ENCODE peak calls at places on chromosomes 6 and 20, in five cellular contexts. Q is pancreas; F is CD8-positive, alpha-beta T cell; W is brain microvascular endothelial cell; M is H9. Z is an unnamed sample. For H3K27me3, the result is how much of the 10 kb centered on the place peaks cover.

GRCh38 chr6:25449774-25450173 is 170.6 kb downstream of the CARMIL1 start:
- DNase-seq in Q (no peak), F (no peak), W (peak), M (peak), Z (no peak)

GRCh38 chr6:33082702-33083101 is 6.9 kb downstream of the HLA-DPB1 start:
- DNase-seq in Q (no peak), F (no peak), W (no peak), M (peak), Z (no peak)

GRCh38 chr6:169528755-169529154 is 173.1 kb downstream of the WDR27 start:
- DNase-seq in Q (no peak), F (no peak), W (no peak), M (no peak), Z (no peak)

GRCh38 chr6:97203343-97203742 is 79.7 kb downstream of the MMS22L start:
- DNase-seq in Q (no peak), F (no peak), W (no peak), M (no peak), Z (no peak)

GRCh38 chr6:134007077-134007476 is 45.3 kb downstream of the SLC2A12 start:
- DNase-seq in Q (peak), F (no peak), W (no peak), M (no peak), Z (no peak)

GRCh38 chr20:56465997-56466396 is 2.4 kb upstream of the RTF2 start:
- DNase-seq in Q (no peak), F (no peak), W (no peak), M (no peak), Z (no peak)

GRCh38 chr20:42338274-42339172 is 720.3 kb upstream of the CHD6 start:
- DNase-seq in Q (no peak), F (no peak), W (no peak), M (no peak), Z (no peak)

GRCh38 chr6:168865-169455 is 123.3 kb upstream of the DUSP22 start:
- DNase-seq in Q (no peak), F (no peak), W (no peak), M (no peak), Z (no peak)

GRCh38 chr6:149108398-149109100 is 209.0 kb upstream of the TAB2 start:
- DNase-seq in Q (no peak), F (no peak), W (no peak), M (no peak), Z (no peak)

GRCh38 chr6:127343753-127344659 is 597 bp upstream of the ECHDC1 start:
- DNase-seq in Q (no peak), F (no peak), W (peak), M (no peak), Z (no peak)

GRCh38 chr6:18226451-18226850 is 37.9 kb downstream of the DEK start:
- DNase-seq in Q (no peak), F (no peak), W (no peak), M (no peak), Z (no peak)

GRCh38 chr20:62052336-62052841 is 13.3 kb downstream of the TAF4 start:
- DNase-seq in Q (no peak), F (no peak), W (no peak), M (no peak), Z (no peak)

GRCh38 chr6:3361312-3362037 is 95.4 kb downstream of the SLC22A23 start:
- DNase-seq in Q (no peak), F (no peak), W (no peak), M (no peak), Z (no peak)

GRCh38 chr6:145629478-145629877 is 105.8 kb downstream of the EPM2A start:
- DNase-seq in Q (no peak), F (no peak), W (no peak), M (no peak), Z (no peak)

GRCh38 chr6:89260832-89261231 is 43.7 kb upstream of the GABRR1 start:
- DNase-seq in Q (no peak), F (no peak), W (no peak), M (no peak), Z (no peak)

GRCh38 chr6:84967389-84967788 is 203.0 kb upstream of the TBX18 start:
- DNase-seq in Q (peak), F (no peak), W (peak), M (peak), Z (no peak)

GRCh38 chr6:45436544-45437440 is 59.1 kb upstream of the SUPT3H start:
- DNase-seq in Q (no peak), F (no peak), W (peak), M (no peak), Z (no peak)

GRCh38 chr20:58447733-58448391 is 58.8 kb downstream of the VAPB start:
- DNase-seq in Q (peak), F (peak), W (peak), M (peak), Z (no peak)

GRCh38 chr6:45229416-45229815 is 98.7 kb upstream of the RUNX2 start:
- DNase-seq in Q (no peak), F (no peak), W (no peak), M (no peak), Z (no peak)

GRCh38 chr6:119661078-119661477 is 311.5 kb upstream of the MAN1A1 start:
- DNase-seq in Q (no peak), F (no peak), W (no peak), M (no peak), Z (no peak)

GRCh38 chr6:33815854-33816253 is 12.1 kb upstream of the MLN start:
- DNase-seq in Q (no peak), F (no peak), W (peak), M (peak), Z (no peak)

GRCh38 chr20:17680128-17680835 is 1.8 kb downstream of the RRBP1 start:
- DNase-seq in Q (peak), F (no peak), W (peak), M (no peak), Z (peak)

GRCh38 chr6:115575298-115575697 is 485.4 kb downstream of the FRK start:
- DNase-seq in Q (no peak), F (no peak), W (no peak), M (no peak), Z (no peak)

GRCh38 chr6:53054532-53054931 is 10.7 kb upstream of the FBXO9 start:
- DNase-seq in Q (no peak), F (no peak), W (no peak), M (no peak), Z (no peak)

GRCh38 chr6:140032177-140032576 is 657.7 kb upstream of the CITED2 start:
- DNase-seq in Q (no peak), F (no peak), W (no peak), M (no peak), Z (no peak)

GRCh38 chr6:139653136-139653535 is 278.7 kb upstream of the CITED2 start:
- DNase-seq in Q (no peak), F (no peak), W (no peak), M (no peak), Z (peak)

GRCh38 chr6:110432285-110432899 is 17.0 kb upstream of the DDO start:
- DNase-seq in Q (no peak), F (no peak), W (no peak), M (no peak), Z (no peak)

GRCh38 chr6:14146459-14147096 is 29.0 kb downstream of the CD83 start:
- DNase-seq in Q (no peak), F (no peak), W (no peak), M (no peak), Z (no peak)

GRCh38 chr6:137223370-137224131 is 4.4 kb upstream of the IFNGR1 start:
- DNase-seq in Q (no peak), F (no peak), W (peak), M (no peak), Z (peak)

GRCh38 chr6:154302111-154302752 is 54.4 kb downstream of the IPCEF1 start:
- DNase-seq in Q (no peak), F (no peak), W (peak), M (no peak), Z (no peak)

GRCh38 chr6:116465246-116465645 is 4.1 kb downstream of the CALHM6 start:
- DNase-seq in Q (no peak), F (no peak), W (no peak), M (no peak), Z (no peak)

GRCh38 chr6:157912326-157912725 is 69.3 kb upstream of the SYNJ2 start:
- DNase-seq in Q (no peak), F (no peak), W (peak), M (no peak), Z (no peak)

GRCh38 chr6:20757761-20758160 is 223.5 kb downstream of the CDKAL1 start:
- DNase-seq in Q (no peak), F (no peak), W (peak), M (no peak), Z (no peak)

GRCh38 chr6:38187285-38187684 is 367.8 kb downstream of the ZFAND3 start:
- DNase-seq in Q (no peak), F (peak), W (no peak), M (peak), Z (no peak)

GRCh38 chr20:9332783-9333482 is 181.5 kb upstream of the LAMP5 start:
- DNase-seq in Q (no peak), F (no peak), W (no peak), M (no peak), Z (no peak)

GRCh38 chr6:131059486-131059885 is 3.6 kb downstream of the EPB41L2 start:
- DNase-seq in Q (no peak), F (no peak), W (peak), M (no peak), Z (no peak)

GRCh38 chr6:22470454-22471368 is 98.7 kb upstream of the HDGFL1 start:
- DNase-seq in Q (peak), F (no peak), W (peak), M (no peak), Z (no peak)

GRCh38 chr6:170139531-170139930 is 151.3 kb downstream of the DLL1 start:
- DNase-seq in Q (no peak), F (no peak), W (no peak), M (no peak), Z (peak)

GRCh38 chr6:41846666-41847237 is 48.4 kb downstream of the USP49 start:
- DNase-seq in Q (peak), F (peak), W (peak), M (peak), Z (peak)

GRCh38 chr6:41843178-41843577 is 52.0 kb downstream of the USP49 start:
- DNase-seq in Q (no peak), F (no peak), W (no peak), M (no peak), Z (no peak)
- H3K27me3 ChIP-seq in Q (under half), F (under half), W (under half), M (under half), Z (under half)

GRCh38 chr6:159232106-159232645 is 63.0 kb downstream of the FNDC1 start:
- DNase-seq in Q (no peak), F (no peak), W (no peak), M (no peak), Z (no peak)
- H3K27me3 ChIP-seq in Q (under half), F (under half), W (under half), M (under half), Z (under half)

DNA sequence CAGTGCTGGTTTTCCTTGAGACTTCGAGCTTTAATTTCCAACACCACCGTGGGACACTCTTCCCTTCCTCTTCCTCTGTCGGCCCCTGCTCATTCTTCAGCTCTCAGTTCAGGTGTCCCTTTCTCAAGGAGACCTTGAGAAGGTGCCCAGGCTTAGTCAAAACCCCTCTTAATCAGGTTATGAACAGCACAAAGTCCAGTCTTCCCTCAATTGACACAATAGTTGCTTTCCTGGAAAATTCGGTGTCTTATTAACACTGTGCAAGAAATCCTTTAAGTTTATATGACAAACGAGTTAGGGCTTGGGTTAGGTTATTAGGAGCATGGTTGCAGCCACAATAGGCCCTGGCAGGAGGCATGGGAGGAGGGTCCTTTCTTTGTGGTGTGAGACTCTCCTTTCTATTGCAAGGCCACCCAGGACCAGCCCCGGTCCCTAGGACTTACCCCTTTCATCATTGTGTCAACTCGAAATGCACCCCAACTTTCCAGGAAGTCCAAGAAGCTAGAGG is 1.5 kb upstream of the NSFL1C start:
- DNase-seq in Q (no peak), F (no peak), W (no peak), M (no peak), Z (no peak)
- H3K27me3 ChIP-seq in Q (under half), F (under half), W (under half), M (under half), Z (under half)

GRCh38 chr20:39210331-39211074 is 248.4 kb downstream of the DHX35 start:
- DNase-seq in Q (no peak), F (no peak), W (no peak), M (no peak), Z (no peak)

GRCh38 chr20:39216195-39216594 is 254.1 kb downstream of the DHX35 start:
- DNase-seq in Q (no peak), F (no peak), W (no peak), M (no peak), Z (no peak)

GRCh38 chr20:39213476-39214145 is 251.5 kb downstream of the DHX35 start:
- DNase-seq in Q (no peak), F (no peak), W (no peak), M (no peak), Z (no peak)

GRCh38 chr20:39214778-39215177 is 252.6 kb downstream of the DHX35 start:
- DNase-seq in Q (no peak), F (no peak), W (no peak), M (peak), Z (no peak)
- H3K27me3 ChIP-seq in Q (under half), F (under half), W (under half), M (under half), Z (under half)

GRCh38 chr20:63257629-63258028 is 3.4 kb upstream of the NKAIN4 start:
- DNase-seq in Q (no peak), F (no peak), W (no peak), M (no peak), Z (no peak)
- H3K27me3 ChIP-seq in Q (under half), F (under half), W (half or more), M (under half), Z (under half)

GRCh38 chr6:98787961-98788360 is 46.4 kb upstream of the POU3F2 start:
- DNase-seq in Q (no peak), F (no peak), W (no peak), M (peak), Z (no peak)
- H3K27me3 ChIP-seq in Q (under half), F (under half), W (under half), M (under half), Z (under half)

GRCh38 chr6:99589290-99589672 is 17.4 kb upstream of the PRDM13 start:
- DNase-seq in Q (no peak), F (peak), W (no peak), M (peak), Z (peak)
- H3K27me3 ChIP-seq in Q (under half), F (under half), W (half or more), M (half or more), Z (half or more)